ENCODE peak calls at places on chromosomes 6 and 20, in ten cellular contexts. O is A172, X is upper lobe of right lung, I is GM13976, G is NCI-H69, T is ELR, H is NCI-H1105, L is IMR-90, A is cardiac fibroblast, R is AG08395. B is an unnamed sample.
A peak's percentile ranks its signal among the peaks of the same experiment; 100 is the strongest.

GRCh38 chr6:6905961-6906518 is 201.7 kb upstream of the RREB1 start:
- DNase-seq in L (no peak), O (no peak), T (no peak), H (no peak), R (no peak), G (no peak), A (no peak), I (no peak), X (no peak), B (no peak)

GRCh38 chr6:156890627-156891300 is 113.6 kb downstream of the ARID1B start:
- DNase-seq in I (no peak), G (no peak), L (peak; percentile 13), T (no peak), R (peak; percentile 7), A (peak; percentile 14), O (peak; percentile 13), X (no peak), H (no peak), B (no peak)

GRCh38 chr6:148599967-148600426 is 146.8 kb upstream of the UST start:
- DNase-seq in H (no peak), X (no peak), T (no peak), R (no peak), G (no peak), O (no peak), L (peak; percentile 62), I (no peak), A (no peak), B (no peak)

GRCh38 chr20:62417981-62418708 is 9.2 kb downstream of the RBBP8NL start:
- DNase-seq in L (no peak), O (no peak), R (no peak), T (no peak), H (no peak), G (no peak), I (no peak), A (no peak), X (no peak), B (no peak)

GRCh38 chr6:159098636-159099106 is 53.9 kb upstream of the TAGAP start:
- DNase-seq in I (no peak), G (no peak), O (no peak), L (no peak), H (no peak), T (no peak), A (no peak), X (no peak), R (no peak), B (no peak)

GRCh38 chr6:146543940-146544661 is 468 bp downstream of the RAB32 start:
- DNase-seq in O (peak; percentile 35), H (no peak), L (peak; percentile 38), X (no peak), G (no peak), R (peak; percentile 34), I (peak; percentile 11), T (peak; percentile 56), A (peak; percentile 57), B (peak; percentile 92)

GRCh38 chr20:38034961-38035360 is 1.4 kb downstream of the RPRD1B start:
- DNase-seq in O (no peak), A (no peak), X (no peak), T (peak; percentile 63), L (no peak), R (no peak), H (no peak), I (no peak), G (no peak), B (no peak)

GRCh38 chr6:142830807-142831206 is 114.2 kb downstream of the HIVEP2 start:
- DNase-seq in O (no peak), H (no peak), A (no peak), I (no peak), X (no peak), R (no peak), L (no peak), T (no peak), G (no peak), B (no peak)

GRCh38 chr6:6825986-6826901 is 237.7 kb downstream of the LY86 start:
- DNase-seq in G (no peak), L (no peak), R (peak; percentile 13), O (no peak), T (peak; percentile 52), I (peak; percentile 60), A (peak; percentile 14), X (peak; percentile 77), H (peak; percentile 51), B (no peak)

GRCh38 chr6:67544851-67545452 is 1090.1 kb upstream of the ADGRB3 start:
- DNase-seq in O (no peak), L (no peak), R (no peak), I (no peak), A (no peak), X (no peak), H (no peak), G (no peak), T (peak; percentile 1), B (no peak)

GRCh38 chr6:57324538-57324937 is 7.1 kb downstream of the PRIM2 start:
- DNase-seq in T (peak; percentile 58), I (no peak), R (peak; percentile 48), L (peak; percentile 32), G (peak; percentile 25), H (peak; percentile 3), A (peak; percentile 39), X (no peak), O (no peak), B (no peak)

GRCh38 chr6:141029908-141030307 is 1102.8 kb upstream of the GJE1 start:
- DNase-seq in H (no peak), L (no peak), X (no peak), T (no peak), A (no peak), O (no peak), R (no peak), I (no peak), G (no peak), B (no peak)

GRCh38 chr6:27679968-27680694 is 207.2 kb upstream of the ZNF184 start:
- DNase-seq in L (no peak), H (no peak), I (no peak), O (no peak), G (no peak), A (no peak), T (no peak), R (no peak), X (no peak), B (no peak)

GRCh38 chr20:46030290-46031013 is 1.4 kb downstream of the SLC12A5 start:
- DNase-seq in T (no peak), G (peak; percentile 21), O (no peak), L (no peak), A (no peak), X (no peak), H (no peak), R (no peak), I (no peak), B (no peak)

GRCh38 chr6:43885399-43886066 is 115.5 kb downstream of the VEGFA start:
- DNase-seq in T (no peak), R (no peak), X (peak; percentile 17), L (no peak), H (no peak), I (no peak), A (no peak), G (no peak), O (no peak), B (no peak)

GRCh38 chr6:158660331-158660730 is 10.5 kb downstream of the SYTL3 start:
- DNase-seq in O (no peak), H (peak; percentile 98), T (peak; percentile 54), A (no peak), X (no peak), L (no peak), R (no peak), G (peak; percentile 96), I (peak; percentile 64), B (no peak)

GRCh38 chr6:104591573-104592334 is 268.0 kb downstream of the HACE1 start:
- DNase-seq in A (peak; percentile 62), H (no peak), X (no peak), L (no peak), G (no peak), I (no peak), O (no peak), R (no peak), T (no peak), B (no peak)

GRCh38 chr20:35334511-35335101 is 42.4 kb upstream of the FAM83C start:
- DNase-seq in O (no peak), R (no peak), T (no peak), G (no peak), L (peak; percentile 23), A (no peak), X (no peak), I (no peak), H (no peak), B (no peak)

B was measured in chondrocyte.